ENCODE peak calls at places on chromosomes 13 and 19, in eight cellular contexts. X is heart right ventricle; F is CD4-positive, alpha-beta memory T cell; T is heart left ventricle; R is A549; A is fibroblast of pulmonary artery; C is HFF-Myc; P is mucosa of descending colon. Y is an unnamed sample.

GRCh38 chr13:50375792-50376191 is 360.5 kb downstream of the KCNRG start:
- DNase-seq in X (no peak), C (no peak), R (no peak), A (peak), F (no peak), P (no peak), T (no peak), Y (peak)

GRCh38 chr19:48543121-48543710 is 8.8 kb upstream of the SULT2B1 start:
- DNase-seq in T (no peak), P (peak), R (peak), A (peak), X (no peak), F (no peak), C (no peak), Y (no peak)

GRCh38 chr19:13284929-13285928 is 135.0 kb downstream of the IER2 start:
- DNase-seq in A (no peak), P (no peak), X (no peak), R (no peak), T (no peak), F (no peak), C (no peak), Y (no peak)

GRCh38 chr13:96238861-96239260 is 149.0 kb downstream of the HS6ST3 start:
- DNase-seq in R (no peak), X (no peak), C (no peak), A (no peak), T (no peak), F (no peak), P (no peak), Y (no peak)

GRCh38 chr19:48006762-48007161 is 12.3 kb downstream of the ELSPBP1 start:
- DNase-seq in A (no peak), F (no peak), C (no peak), T (no peak), P (no peak), X (no peak), R (peak), Y (no peak)

GRCh38 chr13:22839554-22840286 is 341.1 kb upstream of the SGCG start:
- DNase-seq in R (no peak), X (no peak), C (no peak), P (no peak), T (no peak), F (no peak), A (no peak), Y (no peak)

GRCh38 chr19:50720921-50721291 is 1.3 kb upstream of the SHANK1 start:
- DNase-seq in X (no peak), R (no peak), F (no peak), P (no peak), A (no peak), T (no peak), C (peak), Y (peak)

GRCh38 chr19:46297700-46298476 is 1.0 kb downstream of the HIF3A start:
- DNase-seq in R (no peak), X (peak), A (peak), F (no peak), P (peak), C (no peak), T (peak), Y (no peak)

GRCh38 chr19:3179739-3180293 is 1.2 kb downstream of the S1PR4 start:
- DNase-seq in C (no peak), T (no peak), F (no peak), A (no peak), X (no peak), R (no peak), P (peak), Y (no peak)

GRCh38 chr19:4742717-4743646 is 19.3 kb upstream of the DPP9 start:
- DNase-seq in X (no peak), F (no peak), T (no peak), P (no peak), R (no peak), A (no peak), C (no peak), Y (no peak)

GRCh38 chr13:100521912-100522490 is 66.6 kb downstream of the GGACT start:
- DNase-seq in C (no peak), A (no peak), R (no peak), P (no peak), X (no peak), F (peak), T (no peak), Y (no peak)

GRCh38 chr13:51817717-51818116 is 13.8 kb upstream of the DHRS12 start:
- DNase-seq in T (no peak), A (no peak), P (no peak), X (no peak), F (no peak), R (no peak), C (no peak), Y (no peak)

GRCh38 chr13:51816604-51817254 is 12.8 kb upstream of the DHRS12 start:
- DNase-seq in C (no peak), X (no peak), R (no peak), T (no peak), A (no peak), F (no peak), P (no peak), Y (no peak)

GRCh38 chr13:51814071-51814470 is 10.1 kb upstream of the DHRS12 start:
- DNase-seq in X (no peak), C (no peak), A (no peak), P (no peak), F (no peak), R (no peak), T (no peak), Y (no peak)

GRCh38 chr13:51815848-51816247 is 11.9 kb upstream of the DHRS12 start:
- DNase-seq in X (no peak), T (no peak), F (no peak), C (no peak), R (no peak), A (no peak), P (peak), Y (no peak)

DNA sequence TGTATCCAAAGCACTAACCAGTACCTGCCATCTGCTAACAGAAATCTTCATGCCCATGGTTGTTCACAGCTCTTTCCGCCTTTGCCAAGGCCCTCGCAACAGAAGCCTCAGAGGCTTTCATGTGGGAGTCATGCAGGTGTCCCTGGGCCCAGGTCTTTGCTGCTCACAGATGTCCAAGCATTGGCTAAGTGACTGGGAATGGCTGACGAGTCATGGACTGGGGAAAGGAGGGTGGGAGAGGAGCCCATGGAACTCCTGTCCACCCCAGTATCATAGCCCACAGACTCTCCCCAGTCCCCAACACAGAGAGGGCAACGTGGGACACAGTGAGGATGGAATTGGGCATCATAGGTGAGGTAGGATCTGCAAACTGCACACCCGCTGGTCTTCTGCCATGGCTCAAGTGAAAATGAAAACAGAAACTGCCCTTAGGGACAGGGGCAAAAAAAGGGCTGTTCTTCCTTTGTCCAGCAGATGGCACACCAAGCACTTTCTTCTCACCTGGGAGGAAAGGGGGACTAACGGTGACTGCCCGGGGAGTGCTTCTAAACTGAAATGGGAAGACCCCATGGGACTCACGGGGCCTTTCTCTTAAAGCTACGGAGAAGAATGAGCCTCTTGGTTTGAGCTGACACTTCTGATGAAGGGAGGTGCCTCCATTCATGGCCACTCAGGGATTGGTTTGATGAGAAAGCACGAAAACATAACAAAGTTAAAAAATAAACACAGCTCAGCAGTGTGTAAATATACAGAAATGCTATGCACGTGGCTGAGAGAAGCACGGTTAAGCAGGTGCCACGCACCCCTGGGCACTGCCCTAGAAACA is 11.1 kb upstream of the DHRS12 start:
- DNase-seq in P (peak), X (no peak), T (peak), C (no peak), R (peak), F (peak), A (peak), Y (no peak)
- H3K4me3 ChIP-seq in P (no peak), X (peak), T (peak), C (peak), R (peak), F (peak), A (peak), Y (peak)

GRCh38 chr19:23913931-23914330 is 755 bp upstream of the ZNF726 start:
- DNase-seq in X (no peak), R (no peak), A (no peak), T (no peak), P (no peak), C (no peak), F (no peak), Y (no peak)
- H3K4me3 ChIP-seq in X (peak), R (no peak), A (no peak), T (peak), P (no peak), C (no peak), F (peak), Y (no peak)

GRCh38 chr19:39246951-39247669 is 1.5 kb downstream of the IFNL4 start:
- DNase-seq in T (no peak), F (no peak), P (peak), C (no peak), X (no peak), R (no peak), A (no peak), Y (no peak)
- H3K4me3 ChIP-seq in T (no peak), F (no peak), P (no peak), C (peak), X (no peak), R (no peak), A (no peak), Y (no peak)

GRCh38 chr13:107753286-107753685 is 462.1 kb downstream of the LIG4 start:
- DNase-seq in R (no peak), C (no peak), A (peak), T (no peak), P (no peak), F (no peak), X (no peak), Y (no peak)

DNA sequence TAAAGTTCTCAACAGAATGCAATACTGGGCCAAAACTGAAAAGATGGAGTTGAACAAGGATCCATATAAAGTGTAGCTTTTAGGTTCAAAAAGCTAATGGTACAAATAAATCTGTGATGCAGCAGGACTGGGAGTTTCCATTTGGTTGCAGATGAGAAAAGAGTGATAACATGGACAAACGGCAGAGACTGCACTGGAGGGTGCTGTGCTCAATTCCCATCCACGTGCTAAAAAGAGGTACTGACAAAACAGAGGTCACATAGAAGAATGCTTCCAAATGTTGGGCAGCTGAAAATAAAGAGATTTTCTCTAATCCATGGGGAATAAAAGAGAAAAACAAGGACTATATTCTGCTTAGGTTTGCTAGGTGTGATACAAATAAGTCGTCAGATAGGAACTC is 461.6 kb downstream of the LIG4 start:
- DNase-seq in P (no peak), R (no peak), C (no peak), A (no peak), T (no peak), X (no peak), F (no peak), Y (no peak)
- H3K4me3 ChIP-seq in P (no peak), R (no peak), C (no peak), A (no peak), T (no peak), X (no peak), F (no peak), Y (no peak)

Y was measured in AG09309.